ENCODE peak calls at places on chromosomes 12 and 14, in five cellular contexts. D is epithelial cell of prostate; S is activated CD8-positive, alpha-beta memory T cell treated with anti-CD3 and anti-CD28 coated beads, Interleukin-2, amount 10 ng/mL, durations not matched to agents 7 days and 5 days; F is activated CD4-positive, alpha-beta memory T cell treated with anti-CD3 and anti-CD28 coated beads, Interleukin-2, amount 10 ng/mL, durations not matched to agents 7 days and 5 days; T is SHP77. X is an unnamed sample.

GRCh38 chr12:49389092-49389703 is 21.9 kb downstream of the SPATS2 start:
- DNase-seq in F (peak), S (peak), T (no peak), D (no peak), X (no peak)

GRCh38 chr14:81221579-81222102 is 882 bp upstream of the GTF2A1 start:
- DNase-seq in T (peak), D (no peak), S (no peak), F (no peak), X (no peak)

GRCh38 chr14:60656755-60657608 is 7.7 kb upstream of the SIX1 start:
- DNase-seq in T (no peak), F (peak), D (no peak), S (peak), X (peak)

GRCh38 chr14:55771242-55772025 is 191.4 kb downstream of the KTN1 start:
- DNase-seq in S (no peak), F (no peak), T (no peak), D (no peak), X (no peak)

GRCh38 chr14:99691111-99691885 is 7.2 kb downstream of the CYP46A1 start:
- DNase-seq in S (no peak), T (no peak), D (no peak), F (no peak), X (no peak)

GRCh38 chr14:65976771-65977170 is 509.4 kb upstream of the CCDC196 start:
- DNase-seq in D (no peak), S (no peak), T (no peak), F (no peak), X (no peak)

GRCh38 chr12:49505672-49506071 is 33.2 kb upstream of the KCNH3 start:
- DNase-seq in F (no peak), S (no peak), D (no peak), T (no peak), X (no peak)

GRCh38 chr12:87363497-87364084 is 665.6 kb downstream of the C12orf50 start:
- DNase-seq in F (no peak), D (no peak), S (no peak), T (no peak), X (no peak)

GRCh38 chr12:130160711-130161231 is 1.5 kb upstream of the FZD10 start:
- DNase-seq in D (no peak), S (no peak), F (no peak), T (no peak), X (no peak)

GRCh38 chr12:80293347-80293746 is 150.7 kb upstream of the PTPRQ start:
- DNase-seq in S (no peak), D (no peak), F (no peak), T (no peak), X (no peak)

GRCh38 chr12:16949351-16949750 is 343.4 kb upstream of the LMO3 start:
- DNase-seq in T (no peak), F (no peak), D (no peak), S (no peak), X (no peak)

GRCh38 chr14:54172562-54172961 is 215.9 kb upstream of the BMP4 start:
- DNase-seq in D (no peak), T (no peak), S (no peak), F (no peak), X (no peak)

GRCh38 chr12:48903982-48904411 is 21.3 kb downstream of the FKBP11 start:
- DNase-seq in T (peak), S (peak), F (peak), D (no peak), X (peak)

GRCh38 chr12:5716991-5717390 is 228.1 kb downstream of the ANO2 start:
- DNase-seq in S (no peak), F (no peak), D (no peak), T (no peak), X (no peak)

GRCh38 chr12:1644523-1645438 is 15.8 kb downstream of the WNT5B start:
- DNase-seq in D (no peak), T (no peak), F (no peak), S (no peak), X (peak)

GRCh38 chr12:42109031-42109430 is 35.6 kb downstream of the GXYLT1 start:
- DNase-seq in F (no peak), T (no peak), D (no peak), S (no peak), X (no peak)

GRCh38 chr12:76259660-76260389 is 88.4 kb downstream of the BBS10 start:
- DNase-seq in F (no peak), S (no peak), D (peak), T (no peak), X (no peak)

GRCh38 chr12:10957741-10958140 is 18.7 kb upstream of the TAS2R14 start:
- DNase-seq in D (no peak), T (no peak), S (no peak), F (no peak), X (no peak)

GRCh38 chr14:50038398-50039119 is 77.8 kb downstream of the VCPKMT start:
- DNase-seq in F (peak), S (peak), D (peak), T (no peak), X (no peak)

X was measured in NCI-H1092.